ENCODE peak calls at places on chromosomes 6 and 20, in four cellular contexts. One of them, this sample, is unnamed.

GRCh38 chr6:4791174-4791573 is 15.0 kb downstream of the CDYL start:
- DNase-seq in activated T-helper 1 cell treated with anti-CD3 and anti-CD28 coated beads, Interleukin-12 subunit alpha, Interleukin-12 subunit beta, Interleukin-2, Interleukin-4 antibody, amounts not matched to agents 30 ng/mL and 10 ng/mL and 1 ng/mL, durations not matched to agents 14 hours and 24 hours and 36 hours: no peak
- DNase-seq in sigmoid colon: no peak
- DNase-seq in adipocyte: no peak
- DNase-seq in this sample: no peak

GRCh38 chr6:46652232-46652602 is 401 bp downstream of the CYP39A1 start:
- DNase-seq in activated T-helper 1 cell treated with anti-CD3 and anti-CD28 coated beads, Interleukin-12 subunit alpha, Interleukin-12 subunit beta, Interleukin-2, Interleukin-4 antibody, amounts not matched to agents 30 ng/mL and 10 ng/mL and 1 ng/mL, durations not matched to agents 14 hours and 24 hours and 36 hours: no peak
- DNase-seq in sigmoid colon: no peak
- DNase-seq in adipocyte: no peak
- DNase-seq in this sample: no peak

GRCh38 chr6:110689275-110689935 is 125.9 kb downstream of the CDK19 start:
- DNase-seq in activated T-helper 1 cell treated with anti-CD3 and anti-CD28 coated beads, Interleukin-12 subunit alpha, Interleukin-12 subunit beta, Interleukin-2, Interleukin-4 antibody, amounts not matched to agents 30 ng/mL and 10 ng/mL and 1 ng/mL, durations not matched to agents 14 hours and 24 hours and 36 hours: no peak
- DNase-seq in sigmoid colon: no peak
- DNase-seq in adipocyte: no peak
- DNase-seq in this sample: no peak

GRCh38 chr20:3247638-3248037 is 8.6 kb upstream of the SLC4A11 start:
- DNase-seq in activated T-helper 1 cell treated with anti-CD3 and anti-CD28 coated beads, Interleukin-12 subunit alpha, Interleukin-12 subunit beta, Interleukin-2, Interleukin-4 antibody, amounts not matched to agents 30 ng/mL and 10 ng/mL and 1 ng/mL, durations not matched to agents 14 hours and 24 hours and 36 hours: no peak
- DNase-seq in sigmoid colon: no peak
- DNase-seq in adipocyte: no peak
- DNase-seq in this sample: no peak

GRCh38 chr6:23672737-23673136 is 453.3 kb upstream of the NRSN1 start:
- DNase-seq in activated T-helper 1 cell treated with anti-CD3 and anti-CD28 coated beads, Interleukin-12 subunit alpha, Interleukin-12 subunit beta, Interleukin-2, Interleukin-4 antibody, amounts not matched to agents 30 ng/mL and 10 ng/mL and 1 ng/mL, durations not matched to agents 14 hours and 24 hours and 36 hours: no peak
- DNase-seq in sigmoid colon: no peak
- DNase-seq in adipocyte: no peak
- DNase-seq in this sample: no peak

GRCh38 chr6:45704056-45704790 is 311.4 kb downstream of the CLIC5 start:
- DNase-seq in activated T-helper 1 cell treated with anti-CD3 and anti-CD28 coated beads, Interleukin-12 subunit alpha, Interleukin-12 subunit beta, Interleukin-2, Interleukin-4 antibody, amounts not matched to agents 30 ng/mL and 10 ng/mL and 1 ng/mL, durations not matched to agents 14 hours and 24 hours and 36 hours: no peak
- DNase-seq in sigmoid colon: no peak
- DNase-seq in adipocyte: no peak
- DNase-seq in this sample: no peak

GRCh38 chr20:5719861-5720401 is 30.3 kb upstream of the SHLD1 start:
- DNase-seq in activated T-helper 1 cell treated with anti-CD3 and anti-CD28 coated beads, Interleukin-12 subunit alpha, Interleukin-12 subunit beta, Interleukin-2, Interleukin-4 antibody, amounts not matched to agents 30 ng/mL and 10 ng/mL and 1 ng/mL, durations not matched to agents 14 hours and 24 hours and 36 hours: no peak
- DNase-seq in sigmoid colon: no peak
- DNase-seq in adipocyte: no peak
- DNase-seq in this sample: no peak

GRCh38 chr20:24303393-24303792 is 166.0 kb upstream of the SYNDIG1 start:
- DNase-seq in activated T-helper 1 cell treated with anti-CD3 and anti-CD28 coated beads, Interleukin-12 subunit alpha, Interleukin-12 subunit beta, Interleukin-2, Interleukin-4 antibody, amounts not matched to agents 30 ng/mL and 10 ng/mL and 1 ng/mL, durations not matched to agents 14 hours and 24 hours and 36 hours: no peak
- DNase-seq in sigmoid colon: no peak
- DNase-seq in adipocyte: peak
- DNase-seq in this sample: no peak

GRCh38 chr6:168314948-168315347 is 4.6 kb downstream of the DACT2 start:
- DNase-seq in activated T-helper 1 cell treated with anti-CD3 and anti-CD28 coated beads, Interleukin-12 subunit alpha, Interleukin-12 subunit beta, Interleukin-2, Interleukin-4 antibody, amounts not matched to agents 30 ng/mL and 10 ng/mL and 1 ng/mL, durations not matched to agents 14 hours and 24 hours and 36 hours: no peak
- DNase-seq in sigmoid colon: no peak
- DNase-seq in adipocyte: no peak
- DNase-seq in this sample: no peak

GRCh38 chr20:46820682-46821081 is 74.0 kb upstream of the EYA2 start:
- DNase-seq in activated T-helper 1 cell treated with anti-CD3 and anti-CD28 coated beads, Interleukin-12 subunit alpha, Interleukin-12 subunit beta, Interleukin-2, Interleukin-4 antibody, amounts not matched to agents 30 ng/mL and 10 ng/mL and 1 ng/mL, durations not matched to agents 14 hours and 24 hours and 36 hours: no peak
- DNase-seq in sigmoid colon: no peak
- DNase-seq in adipocyte: no peak
- DNase-seq in this sample: peak

GRCh38 chr6:84623956-84624680 is 140.3 kb downstream of the TBX18 start:
- DNase-seq in activated T-helper 1 cell treated with anti-CD3 and anti-CD28 coated beads, Interleukin-12 subunit alpha, Interleukin-12 subunit beta, Interleukin-2, Interleukin-4 antibody, amounts not matched to agents 30 ng/mL and 10 ng/mL and 1 ng/mL, durations not matched to agents 14 hours and 24 hours and 36 hours: no peak
- DNase-seq in sigmoid colon: no peak
- DNase-seq in adipocyte: peak
- DNase-seq in this sample: no peak